ENCODE peak calls at places on chromosome 10, in ten cellular contexts. G is left lung; F is AG09319; K is MCF 10A; U is fibroblast of pulmonary artery; M is IMR-90; D is neural progenitor cell; V is CD4-positive, alpha-beta T cell; E is Calu3; B is stomach. T is an unnamed sample.

GRCh38 chr10:120998251-120998650 is 147.1 kb downstream of the WDR11 start:
- DNase-seq in B (no peak), V (no peak), K (no peak), F (no peak), D (no peak), G (no peak), U (no peak), M (no peak), E (no peak), T (no peak)

GRCh38 chr10:61986357-61986756 is 84.9 kb downstream of the ARID5B start:
- DNase-seq in D (no peak), K (no peak), G (no peak), F (no peak), V (no peak), B (no peak), E (no peak), U (no peak), M (no peak), T (no peak)

GRCh38 chr10:86374664-86375063 is 8.1 kb upstream of the GRID1 start:
- DNase-seq in U (no peak), K (no peak), E (no peak), F (no peak), G (no peak), M (no peak), D (no peak), B (peak), V (no peak), T (no peak)

GRCh38 chr10:275680-276079 is 140.4 kb downstream of the ZMYND11 start:
- DNase-seq in V (no peak), K (no peak), D (no peak), E (no peak), G (peak), F (no peak), U (no peak), M (no peak), B (peak), T (no peak)

GRCh38 chr10:124495176-124495575 is 33.6 kb downstream of the LHPP start:
- DNase-seq in F (no peak), M (no peak), D (no peak), B (no peak), U (no peak), K (no peak), E (no peak), V (no peak), G (no peak), T (no peak)

GRCh38 chr10:70928140-70928539 is 39.8 kb upstream of the PCBD1 start:
- DNase-seq in V (no peak), F (no peak), E (no peak), M (no peak), U (no peak), G (peak), B (no peak), D (no peak), K (no peak), T (no peak)

GRCh38 chr10:128322950-128323349 is 196.7 kb upstream of the MKI67 start:
- DNase-seq in E (no peak), D (no peak), K (no peak), V (no peak), B (no peak), M (no peak), G (no peak), F (no peak), U (no peak), T (no peak)

GRCh38 chr10:93199221-93199681 is 125.6 kb downstream of the CYP26A1 start:
- DNase-seq in K (peak), E (peak), G (no peak), B (peak), D (peak), V (no peak), U (peak), M (peak), F (no peak), T (no peak)

GRCh38 chr10:12401466-12401865 is 52.1 kb downstream of the CAMK1D start:
- DNase-seq in V (no peak), D (no peak), K (no peak), E (no peak), G (no peak), U (no peak), B (no peak), F (no peak), M (no peak), T (no peak)

GRCh38 chr10:17888189-17888588 is 63.5 kb upstream of the SLC39A12 start:
- DNase-seq in B (no peak), U (no peak), G (no peak), F (no peak), E (no peak), V (no peak), D (no peak), M (no peak), K (no peak), T (no peak)

GRCh38 chr10:25405871-25406270 is 231.1 kb downstream of the GPR158 start:
- DNase-seq in U (peak), F (no peak), D (no peak), M (no peak), B (no peak), G (no peak), K (no peak), V (no peak), E (no peak), T (no peak)

GRCh38 chr10:9605231-9605630 is 1412.4 kb upstream of the CELF2 start:
- DNase-seq in U (no peak), V (no peak), D (no peak), E (no peak), F (no peak), G (no peak), B (no peak), K (no peak), M (no peak), T (no peak)

GRCh38 chr10:9613338-9613737 is 1404.3 kb upstream of the CELF2 start:
- DNase-seq in M (peak), V (no peak), K (peak), D (no peak), G (no peak), E (no peak), B (no peak), U (peak), F (no peak), T (no peak)

GRCh38 chr10:9603972-9604371 is 1413.7 kb upstream of the CELF2 start:
- DNase-seq in V (no peak), F (no peak), G (no peak), M (no peak), B (no peak), U (no peak), E (no peak), K (no peak), D (no peak), T (no peak)

GRCh38 chr10:9602930-9603459 is 1414.7 kb upstream of the CELF2 start:
- DNase-seq in K (no peak), U (no peak), G (peak), F (no peak), E (no peak), B (no peak), V (no peak), D (no peak), M (no peak), T (no peak)

GRCh38 chr10:9608592-9608991 is 1409.1 kb upstream of the CELF2 start:
- DNase-seq in G (no peak), U (peak), E (no peak), K (peak), F (no peak), D (no peak), M (peak), B (no peak), V (no peak), T (no peak)
- TF ChIP-seq CTCF in G (peak), U (peak), E (no peak), K (peak), F (peak), D (peak), M (peak), B (no peak), V (no peak), T (peak)

GRCh38 chr10:119252470-119253151 is 45.2 kb downstream of the GRK5 start:
- DNase-seq in U (no peak), G (no peak), K (no peak), M (no peak), E (no peak), V (no peak), F (no peak), B (no peak), D (no peak), T (no peak)

GRCh38 chr10:119251315-119251708 is 43.9 kb downstream of the GRK5 start:
- DNase-seq in U (peak), F (no peak), B (no peak), V (no peak), M (peak), D (no peak), K (no peak), G (no peak), E (no peak), T (no peak)

GRCh38 chr10:119254355-119254754 is 47.0 kb downstream of the GRK5 start:
- DNase-seq in M (no peak), F (no peak), B (no peak), D (no peak), E (no peak), U (no peak), V (no peak), K (no peak), G (no peak), T (no peak)

GRCh38 chr10:119252051-119252465 is 44.7 kb downstream of the GRK5 start:
- DNase-seq in V (no peak), G (no peak), M (peak), B (no peak), F (no peak), D (no peak), K (no peak), E (no peak), U (peak), T (no peak)

DNA sequence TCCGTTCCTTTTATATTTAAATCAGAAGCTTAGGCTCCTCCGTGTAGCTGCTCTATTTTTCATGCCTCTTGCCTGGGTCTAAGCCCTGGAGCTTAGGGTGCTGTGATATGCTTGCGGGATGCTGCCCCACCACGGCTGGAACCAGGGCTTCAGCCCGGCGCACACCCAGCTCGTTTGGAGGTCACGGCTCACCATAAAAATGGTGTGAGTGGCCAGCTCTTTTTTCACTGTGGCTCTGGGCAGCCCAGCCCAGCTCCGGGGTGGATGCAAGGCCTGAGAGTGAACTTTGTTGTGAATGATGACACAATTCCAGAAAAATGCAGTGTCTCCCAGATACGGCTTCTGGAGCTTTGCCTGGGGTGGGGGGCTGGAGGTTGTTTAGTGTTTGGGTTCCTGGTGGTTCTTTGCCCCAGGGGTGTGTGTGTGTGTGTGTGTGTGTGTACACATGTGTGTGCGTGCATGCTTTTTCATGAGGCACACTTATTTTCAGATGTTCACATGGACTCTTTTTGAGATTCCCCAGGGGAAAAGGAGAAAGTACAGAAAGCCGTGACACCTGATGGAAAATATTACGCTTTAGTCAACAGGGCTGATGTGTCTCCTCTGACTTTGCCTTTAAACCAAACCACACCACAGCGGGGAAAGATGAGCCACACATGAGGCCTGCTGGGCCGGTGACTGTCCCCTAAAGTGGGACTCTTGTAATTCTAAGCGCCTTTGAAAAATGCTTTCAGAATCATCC is 46.2 kb downstream of the GRK5 start:
- DNase-seq in B (no peak), K (peak), F (peak), U (peak), E (peak), V (no peak), D (peak), G (no peak), M (peak), T (no peak)
- TF ChIP-seq CTCF in B (no peak), K (no peak), F (peak), U (peak), E (no peak), V (no peak), D (no peak), G (no peak), M (peak), T (no peak)

DNA sequence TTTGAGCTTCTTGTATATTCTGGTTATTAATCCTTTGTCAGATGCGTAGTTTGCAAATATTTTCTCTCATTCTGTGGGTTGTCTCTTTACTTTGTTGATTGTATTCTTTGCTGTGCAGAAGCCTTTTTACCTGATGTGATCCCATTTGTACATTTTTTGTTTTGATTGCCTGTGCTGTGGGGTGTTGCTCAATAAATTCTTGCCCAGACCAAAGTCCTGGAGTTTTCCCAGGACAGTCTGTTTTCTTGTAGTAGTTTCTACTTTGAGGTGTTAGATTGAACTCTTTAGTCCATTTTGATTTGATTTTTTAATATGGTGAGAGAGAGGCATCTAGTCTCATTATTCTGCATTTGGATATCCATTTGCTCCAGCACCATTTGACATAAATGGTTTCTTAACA is 588.7 kb upstream of the MBL2 start:
- DNase-seq in U (no peak), D (no peak), G (no peak), M (no peak), V (no peak), E (no peak), F (no peak), K (peak), B (no peak), T (no peak)
- TF ChIP-seq CTCF in U (no peak), D (no peak), G (no peak), M (no peak), V (no peak), E (no peak), F (no peak), K (no peak), B (no peak), T (no peak)

GRCh38 chr10:115827650-115828049 is 445.4 kb downstream of the GFRA1 start:
- DNase-seq in K (no peak), U (no peak), V (no peak), D (no peak), B (no peak), G (no peak), E (no peak), M (peak), F (no peak), T (no peak)

GRCh38 chr10:115830260-115830970 is 442.6 kb downstream of the GFRA1 start:
- DNase-seq in E (no peak), K (peak), B (no peak), F (no peak), G (no peak), V (no peak), D (no peak), U (peak), M (peak), T (no peak)

GRCh38 chr10:115827180-115827579 is 445.8 kb downstream of the GFRA1 start:
- DNase-seq in B (no peak), U (peak), F (no peak), K (no peak), E (no peak), G (no peak), D (no peak), M (peak), V (no peak), T (no peak)

GRCh38 chr10:115831025-115831424 is 442.0 kb downstream of the GFRA1 start:
- DNase-seq in V (no peak), E (no peak), U (no peak), D (no peak), G (no peak), K (no peak), B (no peak), F (no peak), M (no peak), T (no peak)

GRCh38 chr10:115829501-115830215 is 443.3 kb downstream of the GFRA1 start:
- DNase-seq in V (no peak), F (no peak), D (peak), K (peak), G (no peak), U (peak), M (peak), B (no peak), E (no peak), T (no peak)
- TF ChIP-seq CTCF in V (no peak), F (peak), D (peak), K (no peak), G (no peak), U (peak), M (peak), B (no peak), E (no peak), T (peak)

DNA sequence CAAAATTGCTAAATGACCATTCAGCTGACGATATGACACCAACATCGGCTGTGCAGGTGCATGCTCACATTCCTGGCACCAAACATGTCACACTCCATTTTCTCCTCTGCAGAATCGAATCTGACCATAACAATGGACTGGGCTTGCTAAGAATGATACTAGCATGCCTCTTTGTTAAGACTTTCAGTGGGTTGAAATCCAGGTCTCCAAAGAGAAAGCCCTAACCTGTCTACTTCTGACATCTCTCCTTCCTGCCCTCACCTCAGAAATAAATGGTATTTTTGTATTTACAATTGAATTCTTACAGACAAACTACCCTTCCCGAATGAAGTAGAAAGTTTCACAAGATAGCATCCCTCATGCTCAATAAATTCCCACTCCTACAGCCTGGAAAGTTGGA is 373.9 kb downstream of the KCNMA1 start:
- DNase-seq in M (no peak), V (no peak), G (no peak), E (no peak), K (no peak), F (no peak), B (no peak), D (no peak), U (no peak), T (no peak)
- TF ChIP-seq CTCF in M (no peak), V (no peak), G (no peak), E (no peak), K (no peak), F (no peak), B (no peak), D (no peak), U (no peak), T (no peak)